ENCODE peak calls at places on chromosomes 16 and 17, in eight cellular contexts. U is CD4-positive, alpha-beta memory T cell; A is neural progenitor cell; V is breast epithelium; S is cardiac muscle cell; H is IMR-90; L is GM23248; J is transverse colon. X is an unnamed sample.

GRCh38 chr17:68576811-68577551 is 24.2 kb downstream of the FAM20A start:
- DNase-seq in U (no peak), A (no peak), V (no peak), S (no peak), H (peak; percentile 25), L (peak; percentile 89), J (no peak), X (no peak)

GRCh38 chr17:78258323-78259229 is 27.1 kb downstream of the TMEM235 start:
- DNase-seq in U (peak; percentile 79), A (peak; percentile 8), V (no peak), S (no peak), H (peak; percentile 12), L (peak; percentile 13), J (no peak), X (peak; percentile 81)

GRCh38 chr16:25676820-25677219 is 14.9 kb upstream of the HS3ST4 start:
- DNase-seq in U (no peak), A (no peak), V (no peak), S (no peak), H (no peak), L (no peak), J (no peak), X (no peak)

GRCh38 chr17:39810939-39811728 is 53.0 kb downstream of the IKZF3 start:
- DNase-seq in U (no peak), A (no peak), V (no peak), S (no peak), H (no peak), L (no peak), J (no peak), X (no peak)

GRCh38 chr17:71987634-71988033 is 133.2 kb upstream of the SOX9 start:
- DNase-seq in U (no peak), A (no peak), V (no peak), S (no peak), H (peak; percentile 21), L (peak; percentile 41), J (no peak), X (no peak)

GRCh38 chr17:27157297-27157696 is 136.6 kb upstream of the WSB1 start:
- DNase-seq in U (no peak), A (no peak), V (no peak), S (no peak), H (no peak), L (no peak), J (no peak), X (no peak)

GRCh38 chr16:73268311-73268997 is 220.5 kb upstream of the ZFHX3 start:
- DNase-seq in U (no peak), A (peak; percentile 72), V (no peak), S (no peak), H (peak; percentile 16), L (peak; percentile 30), J (no peak), X (no peak)

GRCh38 chr17:49696233-49696761 is 11.5 kb downstream of the SLC35B1 start:
- DNase-seq in U (peak; percentile 72), A (no peak), V (no peak), S (no peak), H (peak; percentile 17), L (no peak), J (no peak), X (no peak)

GRCh38 chr17:17874478-17874877 is 37.7 kb upstream of the SREBF1 start:
- DNase-seq in U (no peak), A (no peak), V (no peak), S (no peak), H (peak; percentile 92), L (peak; percentile 81), J (no peak), X (no peak)

GRCh38 chr17:561118-561517 is 153.5 kb downstream of the VPS53 start:
- DNase-seq in U (no peak), A (no peak), V (no peak), S (no peak), H (peak; percentile 85), L (peak; percentile 86), J (no peak), X (no peak)

GRCh38 chr16:50096791-50097190 is 31.0 kb downstream of the HEATR3 start:
- DNase-seq in U (no peak), A (no peak), V (no peak), S (no peak), H (peak; percentile 63), L (peak; percentile 88), J (no peak), X (no peak)

GRCh38 chr16:50103764-50104163 is 38.0 kb downstream of the HEATR3 start:
- DNase-seq in U (no peak), A (no peak), V (no peak), S (no peak), H (no peak), L (peak; percentile 53), J (no peak), X (no peak)

GRCh38 chr16:50102046-50102756 is 36.4 kb downstream of the HEATR3 start:
- DNase-seq in U (no peak), A (no peak), V (no peak), S (no peak), H (peak; percentile 86), L (peak; percentile 88), J (no peak), X (no peak)

DNA sequence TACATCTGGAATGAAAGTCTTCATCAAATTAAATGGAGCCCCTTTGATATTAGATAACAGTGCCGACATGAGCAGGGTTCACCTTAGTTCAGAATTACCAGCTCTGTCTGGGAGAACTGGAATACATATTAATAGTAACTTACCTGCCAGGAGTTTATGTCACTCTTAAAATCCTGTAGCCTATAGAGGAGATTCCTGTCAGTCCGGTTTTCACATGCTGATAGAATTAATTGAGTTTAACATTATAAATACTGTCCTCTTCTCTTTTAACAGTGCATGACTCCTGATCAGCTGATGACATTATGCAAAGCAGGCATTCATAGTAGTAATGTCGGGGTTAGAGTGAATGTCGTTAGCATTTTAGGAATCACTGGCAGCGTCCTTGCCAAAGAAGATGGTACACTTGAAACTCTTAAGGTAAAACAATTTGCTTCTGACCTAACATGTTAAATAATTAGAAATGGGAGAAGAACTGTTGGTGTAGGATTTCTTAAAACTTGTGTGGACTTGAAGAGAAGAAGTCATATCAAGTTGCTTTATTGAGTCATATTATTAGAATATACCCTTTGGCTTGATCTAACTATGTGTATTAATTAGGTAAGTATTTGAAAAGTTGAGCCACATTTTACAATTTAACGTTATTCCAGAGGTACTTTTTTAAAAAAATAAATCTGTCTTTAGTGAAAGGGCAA is 34.3 kb downstream of the HEATR3 start:
- DNase-seq in U (no peak), A (no peak), V (no peak), S (no peak), H (no peak), L (no peak), J (no peak), X (no peak)
- H3K36me3 ChIP-seq in U (peaks cover 48% of the 10 kb centered on the region), A (no peaks in the 10 kb centered on the region), V (peaks cover 6% of the 10 kb centered on the region), S (peaks cover 40% of the 10 kb centered on the region), H (peaks cover 30% of the 10 kb centered on the region), L (peaks cover 39% of the 10 kb centered on the region), J (peaks cover 26% of the 10 kb centered on the region), X (peaks cover 11% of the 10 kb centered on the region)

GRCh38 chr16:55497558-55497957 is 11.3 kb upstream of the LPCAT2 start:
- DNase-seq in U (no peak), A (no peak), V (no peak), S (no peak), H (no peak), L (no peak), J (no peak), X (no peak)
- H3K4me1 ChIP-seq in U (peaks cover 6% of the 10 kb centered on the region), A (peaks cover 4% of the 10 kb centered on the region), V (peaks cover 13% of the 10 kb centered on the region), S (peaks cover 24% of the 10 kb centered on the region), H (peaks cover 31% of the 10 kb centered on the region), L (peaks cover 90% of the 10 kb centered on the region), J (peaks cover 41% of the 10 kb centered on the region), X (peaks cover 2% of the 10 kb centered on the region)

GRCh38 chr17:57327176-57327970 is 71.0 kb downstream of the MSI2 start:
- DNase-seq in U (no peak), A (no peak), V (no peak), S (no peak), H (no peak), L (no peak), J (no peak), X (no peak)
- H3K36me3 ChIP-seq in U (peaks cover 7% of the 10 kb centered on the region), A (no peaks in the 10 kb centered on the region), V (no peaks in the 10 kb centered on the region), S (no peaks in the 10 kb centered on the region), H (peaks cover 2% of the 10 kb centered on the region), L (no peaks in the 10 kb centered on the region), J (no peaks in the 10 kb centered on the region), X (peaks cover 4% of the 10 kb centered on the region)

GRCh38 chr17:75090871-75091854 is 3.4 kb downstream of the SLC16A5 start:
- DNase-seq in U (no peak), A (no peak), V (peak; percentile 47), S (no peak), H (no peak), L (no peak), J (peak; percentile 75), X (no peak)
- H3K4me1 ChIP-seq in U (peaks cover 26% of the 10 kb centered on the region), A (peaks cover 20% of the 10 kb centered on the region), V (peaks cover 35% of the 10 kb centered on the region), S (peaks cover 13% of the 10 kb centered on the region), H (peaks cover 26% of the 10 kb centered on the region), L (peaks cover 8% of the 10 kb centered on the region), J (peaks cover 92% of the 10 kb centered on the region), X (no peaks in the 10 kb centered on the region)

X was measured in aorta.